ENCODE peak calls at places on chromosomes 5 and 9, in five cellular contexts. Q is neuronal stem cell, U is fibroblast of lung, I is epithelial cell of proximal tubule, S is GM10248. G is an unnamed sample.

GRCh38 chr5:84599964-84600363 is 215.3 kb upstream of the EDIL3 start:
- DNase-seq in Q (no peak), U (no peak), I (no peak), S (no peak), G (no peak)

GRCh38 chr5:43642428-43642827 is 39.4 kb downstream of the NNT start:
- DNase-seq in Q (no peak), U (no peak), I (no peak), S (no peak), G (no peak)

GRCh38 chr5:9265391-9266287 is 280.2 kb downstream of the SEMA5A start:
- DNase-seq in Q (no peak), U (peak; percentile 97), I (no peak), S (no peak), G (peak; percentile 96)

GRCh38 chr5:57529864-57530263 is 47.3 kb upstream of the ACTBL2 start:
- DNase-seq in Q (no peak), U (no peak), I (no peak), S (no peak), G (no peak)

GRCh38 chr5:119366537-119366874 is 10.7 kb downstream of the TNFAIP8 start:
- DNase-seq in Q (no peak), U (no peak), I (no peak), S (no peak), G (no peak)

GRCh38 chr9:86322973-86323644 is 31.1 kb downstream of the TUT7 start:
- DNase-seq in Q (no peak), U (peak; percentile 84), I (no peak), S (no peak), G (peak; percentile 81)

GRCh38 chr5:168408561-168409321 is 77.5 kb upstream of the RARS1 start:
- DNase-seq in Q (no peak), U (peak; percentile 10), I (no peak), S (no peak), G (no peak)

GRCh38 chr5:133869675-133869978 is 98.8 kb downstream of the C5orf15 start:
- DNase-seq in Q (no peak), U (no peak), I (no peak), S (no peak), G (no peak)

GRCh38 chr9:87872079-87872624 is 10.5 kb upstream of the SPATA31E1 start:
- DNase-seq in Q (no peak), U (peak; percentile 54), I (no peak), S (no peak), G (peak; percentile 25)

GRCh38 chr5:39829479-39829878 is 404.7 kb upstream of the DAB2 start:
- DNase-seq in Q (no peak), U (no peak), I (no peak), S (no peak), G (no peak)

GRCh38 chr5:79774171-79774854 is 84.7 kb downstream of the CMYA5 start:
- DNase-seq in Q (no peak), U (peak; percentile 36), I (no peak), S (peak; percentile 41), G (no peak)

GRCh38 chr5:82796643-82797416 is 280.4 kb downstream of the TMEM167A start:
- DNase-seq in Q (no peak), U (no peak), I (no peak), S (no peak), G (no peak)

GRCh38 chr5:151781201-151781600 is 9.4 kb downstream of the G3BP1 start:
- DNase-seq in Q (no peak), U (no peak), I (no peak), S (no peak), G (no peak)

GRCh38 chr9:132509921-132510874 is 72.2 kb upstream of the BARHL1 start:
- DNase-seq in Q (no peak), U (no peak), I (no peak), S (no peak), G (no peak)

GRCh38 chr5:68555891-68556689 is 340.5 kb downstream of the PIK3R1 start:
- DNase-seq in Q (no peak), U (peak; percentile 15), I (no peak), S (no peak), G (no peak)

GRCh38 chr5:123582570-123583293 is 70.8 kb downstream of the CSNK1G3 start:
- DNase-seq in Q (no peak), U (peak; percentile 8), I (no peak), S (no peak), G (no peak)

GRCh38 chr5:175654807-175655206 is 3.1 kb upstream of the HRH2 start:
- DNase-seq in Q (no peak), U (no peak), I (no peak), S (no peak), G (no peak)

GRCh38 chr9:77271023-77271690 is 93.8 kb downstream of the VPS13A start:
- DNase-seq in Q (no peak), U (peak; percentile 2), I (no peak), S (no peak), G (no peak)

GRCh38 chr9:104831681-104832080 is 67.8 kb downstream of the NIPSNAP3B start:
- DNase-seq in Q (no peak), U (peak; percentile 70), I (no peak), S (no peak), G (peak; percentile 60)

GRCh38 chr9:88574993-88575392 is 40.0 kb downstream of the NXNL2 start:
- DNase-seq in Q (no peak), U (peak; percentile 71), I (no peak), S (no peak), G (peak; percentile 60)

GRCh38 chr5:14503681-14504331 is 77.8 kb upstream of the OTULINL start:
- DNase-seq in Q (no peak), U (no peak), I (no peak), S (no peak), G (no peak)

GRCh38 chr5:22316291-22316690 is 536.9 kb downstream of the CDH12 start:
- DNase-seq in Q (no peak), U (no peak), I (no peak), S (no peak), G (no peak)

G was measured in astrocyte.